ENCODE peak calls at places on chromosome 3, in eight cellular contexts. One of them, this sample, is unnamed. For H3K9me3, the result is how much of the 10 kb centered on the place peaks cover.

GRCh38 chr3:187291512-187292132 is at the start of gene MASP1:
- DNase-seq in K562: no peak
- DNase-seq in HCT116: no peak
- DNase-seq in GM23248: peak
- DNase-seq in H9: peak
- DNase-seq in IMR-90: peak
- DNase-seq in hepatocyte: peak
- DNase-seq in neuronal stem cell: peak
- DNase-seq in this sample: no peak

GRCh38 chr3:183924956-183925355 is 40.3 kb upstream of the PARL start:
- DNase-seq in K562: no peak
- DNase-seq in HCT116: no peak
- DNase-seq in GM23248: peak
- DNase-seq in H9: no peak
- DNase-seq in IMR-90: peak
- DNase-seq in hepatocyte: peak
- DNase-seq in neuronal stem cell: no peak
- DNase-seq in this sample: no peak

GRCh38 chr3:87997298-87997697 is 61.5 kb downstream of the CGGBP1 start:
- DNase-seq in K562: no peak
- DNase-seq in HCT116: no peak
- DNase-seq in GM23248: peak
- DNase-seq in H9: no peak
- DNase-seq in IMR-90: no peak
- DNase-seq in hepatocyte: no peak
- DNase-seq in neuronal stem cell: no peak
- DNase-seq in this sample: no peak

GRCh38 chr3:187066228-187066995 is 72.9 kb downstream of the RPL39L start:
- DNase-seq in K562: peak
- DNase-seq in HCT116: peak
- DNase-seq in GM23248: peak
- DNase-seq in H9: peak
- DNase-seq in IMR-90: peak
- DNase-seq in hepatocyte: peak
- DNase-seq in neuronal stem cell: peak
- DNase-seq in this sample: peak

GRCh38 chr3:69786854-69787253 is 47.6 kb downstream of the MITF start:
- DNase-seq in K562: no peak
- DNase-seq in HCT116: no peak
- DNase-seq in GM23248: no peak
- DNase-seq in H9: no peak
- DNase-seq in IMR-90: no peak
- DNase-seq in hepatocyte: no peak
- DNase-seq in neuronal stem cell: no peak
- DNase-seq in this sample: no peak

GRCh38 chr3:122940628-122941086 is 86.9 kb downstream of the SEMA5B start:
- DNase-seq in K562: no peak
- DNase-seq in HCT116: no peak
- DNase-seq in GM23248: peak
- DNase-seq in H9: no peak
- DNase-seq in IMR-90: no peak
- DNase-seq in hepatocyte: no peak
- DNase-seq in neuronal stem cell: no peak
- DNase-seq in this sample: no peak

GRCh38 chr3:101829066-101829830 is 20.1 kb upstream of the NFKBIZ start:
- DNase-seq in K562: no peak
- DNase-seq in HCT116: no peak
- DNase-seq in GM23248: peak
- DNase-seq in H9: no peak
- DNase-seq in IMR-90: peak
- DNase-seq in hepatocyte: peak
- DNase-seq in neuronal stem cell: no peak
- DNase-seq in this sample: peak

GRCh38 chr3:117303446-117303845 is 593.9 kb downstream of the TUSC7 start:
- DNase-seq in K562: no peak
- DNase-seq in HCT116: no peak
- DNase-seq in GM23248: peak
- DNase-seq in H9: no peak
- DNase-seq in IMR-90: peak
- DNase-seq in hepatocyte: no peak
- DNase-seq in neuronal stem cell: no peak
- DNase-seq in this sample: no peak

GRCh38 chr3:184149123-184149522 is 6.1 kb upstream of the DVL3 start:
- DNase-seq in K562: no peak
- DNase-seq in HCT116: no peak
- DNase-seq in GM23248: no peak
- DNase-seq in H9: no peak
- DNase-seq in IMR-90: no peak
- DNase-seq in hepatocyte: no peak
- DNase-seq in neuronal stem cell: no peak
- DNase-seq in this sample: no peak

GRCh38 chr3:14283821-14284438 is 105.3 kb downstream of the LSM3 start:
- DNase-seq in K562: no peak
- DNase-seq in HCT116: no peak
- DNase-seq in GM23248: no peak
- DNase-seq in H9: no peak
- DNase-seq in IMR-90: no peak
- DNase-seq in hepatocyte: no peak
- DNase-seq in neuronal stem cell: no peak
- DNase-seq in this sample: no peak

GRCh38 chr3:144942093-144942492 is 970.5 kb downstream of the DIPK2A start:
- DNase-seq in K562: no peak
- DNase-seq in HCT116: no peak
- DNase-seq in GM23248: no peak
- DNase-seq in H9: no peak
- DNase-seq in IMR-90: no peak
- DNase-seq in hepatocyte: no peak
- DNase-seq in neuronal stem cell: no peak
- DNase-seq in this sample: no peak

GRCh38 chr3:156599061-156599460 is 44.1 kb upstream of the SSR3 start:
- DNase-seq in K562: no peak
- DNase-seq in HCT116: no peak
- DNase-seq in GM23248: no peak
- DNase-seq in H9: no peak
- DNase-seq in IMR-90: no peak
- DNase-seq in hepatocyte: no peak
- DNase-seq in neuronal stem cell: no peak
- DNase-seq in this sample: no peak

GRCh38 chr3:148729656-148730055 is 32.0 kb downstream of the AGTR1 start:
- DNase-seq in K562: no peak
- DNase-seq in HCT116: no peak
- DNase-seq in GM23248: no peak
- DNase-seq in H9: no peak
- DNase-seq in IMR-90: no peak
- DNase-seq in hepatocyte: no peak
- DNase-seq in neuronal stem cell: no peak
- DNase-seq in this sample: no peak

GRCh38 chr3:43707266-43707665 is 16.5 kb downstream of the ABHD5 start:
- DNase-seq in K562: no peak
- DNase-seq in HCT116: no peak
- DNase-seq in GM23248: no peak
- DNase-seq in H9: no peak
- DNase-seq in IMR-90: peak
- DNase-seq in hepatocyte: no peak
- DNase-seq in neuronal stem cell: no peak
- DNase-seq in this sample: no peak

GRCh38 chr3:197015790-197016705 is 13.6 kb downstream of the MELTF start:
- DNase-seq in K562: no peak
- DNase-seq in HCT116: no peak
- DNase-seq in GM23248: no peak
- DNase-seq in H9: peak
- DNase-seq in IMR-90: no peak
- DNase-seq in hepatocyte: no peak
- DNase-seq in neuronal stem cell: no peak
- DNase-seq in this sample: no peak

GRCh38 chr3:8458235-8458634 is 43.4 kb upstream of the LMCD1 start:
- DNase-seq in K562: no peak
- DNase-seq in HCT116: no peak
- DNase-seq in GM23248: peak
- DNase-seq in H9: no peak
- DNase-seq in IMR-90: peak
- DNase-seq in hepatocyte: no peak
- DNase-seq in neuronal stem cell: no peak
- DNase-seq in this sample: no peak

GRCh38 chr3:8460815-8461482 is 40.7 kb upstream of the LMCD1 start:
- DNase-seq in K562: no peak
- DNase-seq in HCT116: no peak
- DNase-seq in GM23248: peak
- DNase-seq in H9: no peak
- DNase-seq in IMR-90: peak
- DNase-seq in hepatocyte: no peak
- DNase-seq in neuronal stem cell: no peak
- DNase-seq in this sample: no peak

GRCh38 chr3:8457039-8457438 is 44.6 kb upstream of the LMCD1 start:
- DNase-seq in K562: no peak
- DNase-seq in HCT116: no peak
- DNase-seq in GM23248: peak
- DNase-seq in H9: no peak
- DNase-seq in IMR-90: peak
- DNase-seq in hepatocyte: no peak
- DNase-seq in neuronal stem cell: no peak
- DNase-seq in this sample: no peak

GRCh38 chr3:8458711-8459110 is 42.9 kb upstream of the LMCD1 start:
- DNase-seq in K562: no peak
- DNase-seq in HCT116: no peak
- DNase-seq in GM23248: peak
- DNase-seq in H9: no peak
- DNase-seq in IMR-90: peak
- DNase-seq in hepatocyte: no peak
- DNase-seq in neuronal stem cell: no peak
- DNase-seq in this sample: no peak

DNA sequence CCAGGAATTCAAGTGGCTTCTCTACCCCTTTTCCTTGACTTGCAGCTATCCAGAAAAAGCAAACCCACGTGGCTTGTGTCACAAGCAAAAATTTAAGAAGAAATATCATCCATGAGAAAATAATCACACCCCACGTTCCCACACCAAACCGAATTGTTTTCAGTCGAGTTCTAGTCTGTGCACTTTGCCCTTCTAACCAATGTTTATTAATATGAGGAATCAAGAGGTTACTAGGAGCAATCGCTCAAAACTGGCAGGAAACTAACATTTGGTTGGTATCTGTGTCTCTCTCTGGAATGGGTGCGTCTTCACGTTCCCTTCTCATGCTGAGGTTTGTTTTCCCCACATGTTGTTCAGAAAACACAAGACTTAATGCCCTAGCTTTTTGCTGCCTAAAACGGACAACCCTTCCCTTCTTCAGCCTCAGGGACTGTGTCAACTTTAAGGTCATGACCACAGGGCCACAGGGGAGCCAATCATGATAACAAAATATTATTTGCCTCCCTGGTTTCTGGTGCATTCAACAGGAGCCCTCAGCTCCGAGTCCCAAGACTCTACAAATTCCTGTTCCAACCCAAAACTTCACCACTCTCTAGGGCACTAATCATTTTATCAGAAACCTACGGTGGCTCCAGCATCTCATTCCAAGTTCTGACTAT is 41.4 kb upstream of the LMCD1 start:
- DNase-seq in K562: no peak
- DNase-seq in HCT116: no peak
- DNase-seq in GM23248: no peak
- DNase-seq in H9: no peak
- DNase-seq in IMR-90: no peak
- DNase-seq in hepatocyte: no peak
- DNase-seq in neuronal stem cell: no peak
- DNase-seq in this sample: no peak
- H2AFZ ChIP-seq in K562: no peak
- H2AFZ ChIP-seq in HCT116: no peak
- H2AFZ ChIP-seq in GM23248: no peak
- H2AFZ ChIP-seq in H9: no peak
- H2AFZ ChIP-seq in IMR-90: no peak
- H2AFZ ChIP-seq in hepatocyte: no peak
- H2AFZ ChIP-seq in neuronal stem cell: no peak
- H2AFZ ChIP-seq in this sample: no peak

DNA sequence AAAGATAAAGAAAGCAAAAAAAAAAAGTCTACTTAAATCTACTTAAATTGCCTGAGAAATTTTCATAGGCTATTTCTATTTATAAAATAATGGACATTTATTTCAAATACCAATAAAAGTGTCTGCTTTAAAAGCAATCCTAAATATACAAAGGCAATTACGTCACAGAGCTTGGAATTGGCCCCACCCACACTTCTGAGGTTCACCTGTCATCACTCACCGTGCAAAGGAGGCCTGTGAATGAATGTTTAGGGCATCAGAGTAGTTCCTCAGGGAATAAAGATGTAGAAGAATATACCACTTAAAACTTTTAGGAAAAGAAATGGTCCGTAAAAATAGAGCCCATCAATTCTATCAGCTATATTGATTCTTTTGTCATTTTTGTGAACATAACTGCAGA is 621.8 kb downstream of the ROBO1 start:
- DNase-seq in K562: no peak
- DNase-seq in HCT116: no peak
- DNase-seq in GM23248: no peak
- DNase-seq in H9: no peak
- DNase-seq in IMR-90: no peak
- DNase-seq in hepatocyte: no peak
- DNase-seq in neuronal stem cell: no peak
- DNase-seq in this sample: no peak
- H3K4me2 ChIP-seq in K562: no peak
- H3K4me2 ChIP-seq in HCT116: no peak
- H3K4me2 ChIP-seq in GM23248: no peak
- H3K4me2 ChIP-seq in H9: no peak
- H3K4me2 ChIP-seq in IMR-90: no peak
- H3K4me2 ChIP-seq in hepatocyte: no peak
- H3K4me2 ChIP-seq in neuronal stem cell: no peak
- H3K4me2 ChIP-seq in this sample: no peak

GRCh38 chr3:98109789-98110188 is 20.7 kb upstream of the OR5H1 start:
- DNase-seq in K562: no peak
- DNase-seq in HCT116: no peak
- DNase-seq in GM23248: no peak
- DNase-seq in H9: no peak
- DNase-seq in IMR-90: no peak
- DNase-seq in hepatocyte: no peak
- DNase-seq in neuronal stem cell: no peak
- DNase-seq in this sample: no peak

GRCh38 chr3:98115717-98116116 is 14.8 kb upstream of the OR5H1 start:
- DNase-seq in K562: no peak
- DNase-seq in HCT116: no peak
- DNase-seq in GM23248: no peak
- DNase-seq in H9: no peak
- DNase-seq in IMR-90: no peak
- DNase-seq in hepatocyte: no peak
- DNase-seq in neuronal stem cell: no peak
- DNase-seq in this sample: no peak

GRCh38 chr3:98110191-98110908 is 20.2 kb upstream of the OR5H1 start:
- DNase-seq in K562: no peak
- DNase-seq in HCT116: no peak
- DNase-seq in GM23248: no peak
- DNase-seq in H9: no peak
- DNase-seq in IMR-90: no peak
- DNase-seq in hepatocyte: no peak
- DNase-seq in neuronal stem cell: no peak
- DNase-seq in this sample: no peak

GRCh38 chr3:98114264-98114663 is 16.3 kb upstream of the OR5H1 start:
- DNase-seq in K562: no peak
- DNase-seq in HCT116: no peak
- DNase-seq in GM23248: no peak
- DNase-seq in H9: no peak
- DNase-seq in IMR-90: no peak
- DNase-seq in hepatocyte: no peak
- DNase-seq in neuronal stem cell: no peak
- DNase-seq in this sample: no peak
- H3K9me3 ChIP-seq in K562: under half
- H3K9me3 ChIP-seq in HCT116: under half
- H3K9me3 ChIP-seq in GM23248: under half
- H3K9me3 ChIP-seq in H9: under half
- H3K9me3 ChIP-seq in IMR-90: under half
- H3K9me3 ChIP-seq in hepatocyte: under half
- H3K9me3 ChIP-seq in neuronal stem cell: under half
- H3K9me3 ChIP-seq in this sample: under half

GRCh38 chr3:171260899-171261298 is 199.3 kb downstream of the TNIK start:
- DNase-seq in K562: no peak
- DNase-seq in HCT116: peak
- DNase-seq in GM23248: no peak
- DNase-seq in H9: no peak
- DNase-seq in IMR-90: no peak
- DNase-seq in hepatocyte: no peak
- DNase-seq in neuronal stem cell: no peak
- DNase-seq in this sample: no peak
- H2AFZ ChIP-seq in K562: no peak
- H2AFZ ChIP-seq in HCT116: peak
- H2AFZ ChIP-seq in GM23248: no peak
- H2AFZ ChIP-seq in H9: no peak
- H2AFZ ChIP-seq in IMR-90: no peak
- H2AFZ ChIP-seq in hepatocyte: no peak
- H2AFZ ChIP-seq in neuronal stem cell: no peak
- H2AFZ ChIP-seq in this sample: no peak

This sample was measured in OCI-LY7.